ENCODE peak calls at places on chromosomes 11 and 22, in seven cellular contexts. T, O, F, L, U, Z and D are unnamed samples.

GRCh38 chr11:74018331-74019005 is 9.6 kb upstream of the UCP3 start:
- DNase-seq in T (no peak), L (no peak), U (peak), Z (no peak), O (no peak), F (no peak), D (peak)

GRCh38 chr11:47881145-47881544 is 33.0 kb upstream of the NUP160 start:
- DNase-seq in T (no peak), U (no peak), F (no peak), O (no peak), Z (no peak), L (no peak), D (no peak)

GRCh38 chr11:112334381-112334780 is 73.7 kb upstream of the PLET1 start:
- DNase-seq in L (no peak), U (no peak), T (no peak), O (no peak), F (peak), Z (no peak), D (peak)

GRCh38 chr11:64121637-64122410 is 44.1 kb downstream of the MACROD1 start:
- DNase-seq in O (no peak), F (no peak), Z (peak), T (no peak), L (no peak), U (peak), D (no peak)

GRCh38 chr11:117201906-117202305 is 2.7 kb downstream of the TAGLN start:
- DNase-seq in T (no peak), U (no peak), O (no peak), Z (no peak), F (no peak), L (no peak), D (no peak)

GRCh38 chr11:119479685-119480275 is 56.8 kb upstream of the THY1 start:
- DNase-seq in T (no peak), F (peak), O (peak), L (no peak), Z (peak), U (no peak), D (peak)

GRCh38 chr11:8671242-8671641 is 11.2 kb downstream of the TRIM66 start:
- DNase-seq in O (no peak), U (peak), L (no peak), F (peak), Z (peak), T (no peak), D (no peak)

GRCh38 chr22:38966942-38967341 is 9.5 kb downstream of the APOBEC3A start:
- DNase-seq in Z (no peak), L (no peak), F (no peak), O (no peak), U (no peak), T (no peak), D (no peak)

GRCh38 chr22:23685205-23685784 is 5.5 kb upstream of the RGL4 start:
- DNase-seq in Z (no peak), L (no peak), O (no peak), U (no peak), F (no peak), T (no peak), D (no peak)

GRCh38 chr22:24201681-24202590 is 20.6 kb downstream of the SUSD2 start:
- DNase-seq in U (no peak), T (no peak), Z (no peak), L (no peak), O (no peak), F (no peak), D (no peak)